ENCODE peak calls at places on chromosomes 12 and 14, in ten cellular contexts. One of them, this sample, is unnamed.

GRCh38 chr12:95083938-95084337 is 10.5 kb upstream of the NR2C1 start:
- DNase-seq in prostate gland: no peak
- DNase-seq in transverse colon: no peak
- DNase-seq in GM23338: peak; percentile 30
- DNase-seq in SK-N-SH: no peak
- DNase-seq in endothelial cell of umbilical vein: peak; percentile 76
- DNase-seq in HepG2: no peak
- DNase-seq in stomach: no peak
- DNase-seq in HCT116: no peak
- DNase-seq in K562: no peak
- DNase-seq in this sample: no peak

GRCh38 chr12:15584366-15585041 is 204.7 kb downstream of the EPS8 start:
- DNase-seq in GM23338: peak; percentile 74
- DNase-seq in prostate gland: peak; percentile 17
- DNase-seq in HCT116: peak; percentile 43
- DNase-seq in HepG2: peak; percentile 37
- DNase-seq in stomach: no peak
- DNase-seq in K562: no peak
- DNase-seq in transverse colon: no peak
- DNase-seq in endothelial cell of umbilical vein: peak; percentile 52
- DNase-seq in SK-N-SH: peak; percentile 5
- DNase-seq in this sample: no peak

GRCh38 chr14:65304963-65305362 is 107.6 kb upstream of the FUT8 start:
- DNase-seq in SK-N-SH: no peak
- DNase-seq in prostate gland: no peak
- DNase-seq in transverse colon: no peak
- DNase-seq in stomach: no peak
- DNase-seq in K562: no peak
- DNase-seq in HCT116: no peak
- DNase-seq in HepG2: no peak
- DNase-seq in GM23338: no peak
- DNase-seq in endothelial cell of umbilical vein: no peak
- DNase-seq in this sample: no peak

GRCh38 chr12:3246253-3246652 is 169.1 kb downstream of the TSPAN9 start:
- DNase-seq in prostate gland: no peak
- DNase-seq in SK-N-SH: no peak
- DNase-seq in transverse colon: no peak
- DNase-seq in HCT116: no peak
- DNase-seq in stomach: no peak
- DNase-seq in HepG2: no peak
- DNase-seq in endothelial cell of umbilical vein: peak; percentile 7
- DNase-seq in GM23338: no peak
- DNase-seq in K562: no peak
- DNase-seq in this sample: no peak

GRCh38 chr12:103679771-103680170 is 92.7 kb downstream of the STAB2 start:
- DNase-seq in K562: no peak
- DNase-seq in endothelial cell of umbilical vein: no peak
- DNase-seq in HCT116: no peak
- DNase-seq in HepG2: no peak
- DNase-seq in prostate gland: no peak
- DNase-seq in GM23338: no peak
- DNase-seq in transverse colon: no peak
- DNase-seq in SK-N-SH: no peak
- DNase-seq in stomach: no peak
- DNase-seq in this sample: no peak

GRCh38 chr14:103623883-103624482 is 5.0 kb upstream of the KLC1 start:
- DNase-seq in HCT116: no peak
- DNase-seq in SK-N-SH: no peak
- DNase-seq in K562: no peak
- DNase-seq in GM23338: no peak
- DNase-seq in endothelial cell of umbilical vein: no peak
- DNase-seq in prostate gland: no peak
- DNase-seq in HepG2: no peak
- DNase-seq in transverse colon: peak; percentile 12
- DNase-seq in stomach: peak; percentile 51
- DNase-seq in this sample: no peak

GRCh38 chr12:22164101-22164500 is 118.1 kb downstream of the CMAS start:
- DNase-seq in GM23338: no peak
- DNase-seq in prostate gland: no peak
- DNase-seq in endothelial cell of umbilical vein: no peak
- DNase-seq in SK-N-SH: no peak
- DNase-seq in stomach: no peak
- DNase-seq in K562: no peak
- DNase-seq in HCT116: no peak
- DNase-seq in HepG2: no peak
- DNase-seq in transverse colon: no peak
- DNase-seq in this sample: no peak

GRCh38 chr12:121799175-121799841 is 4.5 kb upstream of the SETD1B start:
- DNase-seq in prostate gland: peak; percentile 84
- DNase-seq in K562: peak; percentile 86
- DNase-seq in stomach: peak; percentile 61
- DNase-seq in HepG2: peak; percentile 77
- DNase-seq in endothelial cell of umbilical vein: peak; percentile 51
- DNase-seq in SK-N-SH: peak; percentile 75
- DNase-seq in HCT116: peak; percentile 75
- DNase-seq in transverse colon: peak; percentile 81
- DNase-seq in GM23338: peak; percentile 61
- DNase-seq in this sample: no peak

GRCh38 chr14:65927871-65928270 is 515.3 kb downstream of the FUT8 start:
- DNase-seq in HCT116: no peak
- DNase-seq in endothelial cell of umbilical vein: no peak
- DNase-seq in HepG2: no peak
- DNase-seq in GM23338: peak; percentile 54
- DNase-seq in transverse colon: peak; percentile 37
- DNase-seq in SK-N-SH: no peak
- DNase-seq in prostate gland: no peak
- DNase-seq in stomach: peak; percentile 47
- DNase-seq in K562: no peak
- DNase-seq in this sample: no peak

GRCh38 chr12:34406228-34406995 is 384.1 kb downstream of the ALG10 start:
- DNase-seq in prostate gland: no peak
- DNase-seq in SK-N-SH: peak; percentile 0
- DNase-seq in transverse colon: peak; percentile 1
- DNase-seq in GM23338: no peak
- DNase-seq in endothelial cell of umbilical vein: no peak
- DNase-seq in stomach: peak; percentile 16
- DNase-seq in HCT116: no peak
- DNase-seq in HepG2: no peak
- DNase-seq in K562: no peak
- DNase-seq in this sample: no peak

GRCh38 chr14:23306412-23307145 is at the start of gene BCL2L2:
- DNase-seq in transverse colon: peak; percentile 94
- DNase-seq in GM23338: peak; percentile 97
- DNase-seq in endothelial cell of umbilical vein: peak; percentile 92
- DNase-seq in prostate gland: peak; percentile 90
- DNase-seq in HepG2: peak; percentile 98
- DNase-seq in HCT116: peak; percentile 76
- DNase-seq in K562: peak; percentile 87
- DNase-seq in stomach: peak; percentile 92
- DNase-seq in SK-N-SH: peak; percentile 91
- DNase-seq in this sample: peak; percentile 69

GRCh38 chr12:96424601-96425000 is 24.4 kb upstream of the CDK17 start:
- DNase-seq in SK-N-SH: no peak
- DNase-seq in HCT116: no peak
- DNase-seq in stomach: no peak
- DNase-seq in HepG2: no peak
- DNase-seq in GM23338: no peak
- DNase-seq in transverse colon: no peak
- DNase-seq in endothelial cell of umbilical vein: no peak
- DNase-seq in K562: no peak
- DNase-seq in prostate gland: no peak
- DNase-seq in this sample: no peak

GRCh38 chr12:96431067-96431466 is 30.8 kb upstream of the CDK17 start:
- DNase-seq in SK-N-SH: no peak
- DNase-seq in K562: no peak
- DNase-seq in HCT116: no peak
- DNase-seq in endothelial cell of umbilical vein: no peak
- DNase-seq in stomach: no peak
- DNase-seq in GM23338: no peak
- DNase-seq in prostate gland: no peak
- DNase-seq in transverse colon: no peak
- DNase-seq in HepG2: no peak
- DNase-seq in this sample: no peak

GRCh38 chr12:96425973-96426372 is 25.7 kb upstream of the CDK17 start:
- DNase-seq in transverse colon: no peak
- DNase-seq in HCT116: no peak
- DNase-seq in HepG2: no peak
- DNase-seq in K562: no peak
- DNase-seq in GM23338: no peak
- DNase-seq in stomach: no peak
- DNase-seq in SK-N-SH: no peak
- DNase-seq in endothelial cell of umbilical vein: no peak
- DNase-seq in prostate gland: no peak
- DNase-seq in this sample: no peak

GRCh38 chr12:96425321-96425720 is 25.1 kb upstream of the CDK17 start:
- DNase-seq in prostate gland: no peak
- DNase-seq in transverse colon: no peak
- DNase-seq in stomach: no peak
- DNase-seq in endothelial cell of umbilical vein: peak; percentile 60
- DNase-seq in K562: no peak
- DNase-seq in HepG2: no peak
- DNase-seq in HCT116: no peak
- DNase-seq in SK-N-SH: no peak
- DNase-seq in GM23338: no peak
- DNase-seq in this sample: no peak

DNA sequence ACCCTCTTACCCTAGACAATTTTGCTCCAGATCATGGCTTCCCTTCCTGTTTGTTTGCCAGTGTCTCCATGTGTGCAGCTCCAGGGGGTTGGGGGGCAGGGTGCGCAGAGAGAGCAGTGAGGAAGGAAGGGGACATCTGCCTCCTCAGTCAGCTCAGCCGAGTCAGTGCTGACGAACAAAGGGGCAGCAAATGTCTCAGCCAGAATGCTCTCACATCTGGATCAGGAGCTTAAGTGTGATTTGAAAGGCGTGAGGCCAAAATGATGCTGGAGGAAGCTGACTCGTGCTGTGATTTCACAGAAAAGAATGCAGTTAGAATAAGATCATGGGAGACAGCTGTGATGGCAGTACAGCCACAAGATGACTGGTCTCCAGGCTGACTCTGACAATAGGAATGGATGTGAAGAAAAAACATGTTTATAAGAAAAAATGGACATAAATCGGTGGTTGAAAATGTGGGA is 27.1 kb upstream of the CDK17 start:
- DNase-seq in GM23338: no peak
- DNase-seq in SK-N-SH: peak; percentile 16
- DNase-seq in endothelial cell of umbilical vein: peak; percentile 99
- DNase-seq in K562: no peak
- DNase-seq in stomach: peak; percentile 33
- DNase-seq in transverse colon: peak; percentile 35
- DNase-seq in HCT116: peak; percentile 54
- DNase-seq in HepG2: peak; percentile 7
- DNase-seq in prostate gland: no peak
- DNase-seq in this sample: no peak
- TF ChIP-seq POLR2AphosphoS5 in GM23338: no peak
- TF ChIP-seq POLR2AphosphoS5 in SK-N-SH: peak; percentile 86
- TF ChIP-seq POLR2AphosphoS5 in endothelial cell of umbilical vein: no peak
- TF ChIP-seq POLR2AphosphoS5 in K562: no peak
- TF ChIP-seq POLR2AphosphoS5 in stomach: peak; percentile 20
- TF ChIP-seq POLR2AphosphoS5 in transverse colon: peak; percentile 70
- TF ChIP-seq POLR2AphosphoS5 in HCT116: peak; percentile 12
- TF ChIP-seq POLR2AphosphoS5 in HepG2: no peak
- TF ChIP-seq POLR2AphosphoS5 in prostate gland: peak; percentile 18
- TF ChIP-seq POLR2AphosphoS5 in this sample: no peak

GRCh38 chr12:111927346-111927745 is 85.3 kb downstream of the MAPKAPK5 start:
- DNase-seq in GM23338: no peak
- DNase-seq in prostate gland: no peak
- DNase-seq in SK-N-SH: no peak
- DNase-seq in transverse colon: no peak
- DNase-seq in HepG2: no peak
- DNase-seq in HCT116: no peak
- DNase-seq in stomach: no peak
- DNase-seq in K562: no peak
- DNase-seq in endothelial cell of umbilical vein: no peak
- DNase-seq in this sample: no peak

GRCh38 chr12:111926631-111927030 is 84.6 kb downstream of the MAPKAPK5 start:
- DNase-seq in transverse colon: no peak
- DNase-seq in GM23338: no peak
- DNase-seq in HepG2: no peak
- DNase-seq in K562: no peak
- DNase-seq in SK-N-SH: no peak
- DNase-seq in endothelial cell of umbilical vein: no peak
- DNase-seq in stomach: no peak
- DNase-seq in HCT116: no peak
- DNase-seq in prostate gland: no peak
- DNase-seq in this sample: no peak

DNA sequence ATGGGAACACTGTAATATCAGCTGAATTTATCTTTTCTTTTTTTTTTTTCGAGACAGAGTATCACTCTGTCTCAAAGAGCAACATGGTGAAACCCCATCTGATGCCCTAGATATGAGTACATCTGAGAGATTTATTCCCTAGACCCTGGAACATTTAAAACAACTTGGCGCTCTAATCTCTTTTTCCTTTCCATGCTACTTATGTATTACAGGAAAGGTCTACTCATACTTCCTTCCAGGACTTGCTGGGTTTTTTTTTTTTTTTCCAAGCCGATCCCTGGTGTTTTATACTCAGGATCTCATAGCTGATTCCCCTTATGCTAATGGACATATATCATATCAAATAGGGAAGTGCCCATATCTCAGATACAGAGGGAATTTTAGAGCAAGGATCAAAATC is 83.1 kb downstream of the MAPKAPK5 start:
- DNase-seq in SK-N-SH: no peak
- DNase-seq in transverse colon: no peak
- DNase-seq in HCT116: no peak
- DNase-seq in stomach: no peak
- DNase-seq in endothelial cell of umbilical vein: peak; percentile 82
- DNase-seq in prostate gland: no peak
- DNase-seq in GM23338: no peak
- DNase-seq in HepG2: no peak
- DNase-seq in K562: no peak
- DNase-seq in this sample: no peak
- TF ChIP-seq POLR2AphosphoS5 in SK-N-SH: no peak
- TF ChIP-seq POLR2AphosphoS5 in transverse colon: no peak
- TF ChIP-seq POLR2AphosphoS5 in HCT116: no peak
- TF ChIP-seq POLR2AphosphoS5 in stomach: no peak
- TF ChIP-seq POLR2AphosphoS5 in endothelial cell of umbilical vein: no peak
- TF ChIP-seq POLR2AphosphoS5 in prostate gland: no peak
- TF ChIP-seq POLR2AphosphoS5 in GM23338: no peak
- TF ChIP-seq POLR2AphosphoS5 in HepG2: no peak
- TF ChIP-seq POLR2AphosphoS5 in K562: no peak
- TF ChIP-seq POLR2AphosphoS5 in this sample: no peak

GRCh38 chr12:47216150-47216677 is 136.5 kb upstream of the AMIGO2 start:
- DNase-seq in endothelial cell of umbilical vein: no peak
- DNase-seq in HepG2: no peak
- DNase-seq in K562: no peak
- DNase-seq in HCT116: no peak
- DNase-seq in SK-N-SH: no peak
- DNase-seq in stomach: no peak
- DNase-seq in transverse colon: peak; percentile 59
- DNase-seq in GM23338: no peak
- DNase-seq in prostate gland: no peak
- DNase-seq in this sample: no peak
- TF ChIP-seq POLR2AphosphoS5 in endothelial cell of umbilical vein: no peak
- TF ChIP-seq POLR2AphosphoS5 in HepG2: no peak
- TF ChIP-seq POLR2AphosphoS5 in K562: no peak
- TF ChIP-seq POLR2AphosphoS5 in HCT116: no peak
- TF ChIP-seq POLR2AphosphoS5 in SK-N-SH: no peak
- TF ChIP-seq POLR2AphosphoS5 in stomach: no peak
- TF ChIP-seq POLR2AphosphoS5 in transverse colon: peak; percentile 52
- TF ChIP-seq POLR2AphosphoS5 in GM23338: no peak
- TF ChIP-seq POLR2AphosphoS5 in prostate gland: no peak
- TF ChIP-seq POLR2AphosphoS5 in this sample: no peak

GRCh38 chr14:34064349-34064748 is 113.5 kb upstream of the EGLN3 start:
- DNase-seq in HepG2: no peak
- DNase-seq in prostate gland: peak; percentile 17
- DNase-seq in K562: no peak
- DNase-seq in endothelial cell of umbilical vein: no peak
- DNase-seq in SK-N-SH: no peak
- DNase-seq in GM23338: no peak
- DNase-seq in transverse colon: peak; percentile 31
- DNase-seq in stomach: peak; percentile 31
- DNase-seq in HCT116: no peak
- DNase-seq in this sample: no peak
- TF ChIP-seq POLR2AphosphoS5 in HepG2: no peak
- TF ChIP-seq POLR2AphosphoS5 in prostate gland: no peak
- TF ChIP-seq POLR2AphosphoS5 in K562: no peak
- TF ChIP-seq POLR2AphosphoS5 in endothelial cell of umbilical vein: no peak
- TF ChIP-seq POLR2AphosphoS5 in SK-N-SH: no peak
- TF ChIP-seq POLR2AphosphoS5 in GM23338: no peak
- TF ChIP-seq POLR2AphosphoS5 in transverse colon: no peak
- TF ChIP-seq POLR2AphosphoS5 in stomach: no peak
- TF ChIP-seq POLR2AphosphoS5 in HCT116: no peak
- TF ChIP-seq POLR2AphosphoS5 in this sample: no peak

This sample was measured in GM12891.